ENCODE peak calls at places on chromosomes 1 and 21, in six cellular contexts. H, C, G, Q, R and F are unnamed samples.

GRCh38 chr1:193919827-193920226 is 733.4 kb upstream of the B3GALT2 start:
- DNase-seq in H (no peak), C (no peak), G (no peak), Q (no peak), R (no peak), F (no peak)

GRCh38 chr1:89519779-89520358 is 4.8 kb upstream of the LRRC8B start:
- DNase-seq in H (peak; percentile 52), C (no peak), G (no peak), Q (peak; percentile 25), R (no peak), F (peak; percentile 15)

GRCh38 chr1:46558966-46559365 is 7.5 kb upstream of the KNCN start:
- DNase-seq in H (no peak), C (no peak), G (no peak), Q (no peak), R (no peak), F (no peak)

GRCh38 chr1:207003216-207003615 is 29.3 kb downstream of the C1orf116 start:
- DNase-seq in H (no peak), C (no peak), G (no peak), Q (no peak), R (no peak), F (no peak)

GRCh38 chr1:202807367-202807925 is 775 bp downstream of the KDM5B start:
- DNase-seq in H (no peak), C (peak; percentile 31), G (peak; percentile 16), Q (no peak), R (peak; percentile 26), F (peak; percentile 15)

GRCh38 chr1:215160351-215160750 is 77.8 kb downstream of the KCNK2 start:
- DNase-seq in H (no peak), C (no peak), G (no peak), Q (peak; percentile 44), R (no peak), F (no peak)

GRCh38 chr1:202376247-202376646 is 27.7 kb downstream of the PPP1R12B start:
- DNase-seq in H (no peak), C (no peak), G (no peak), Q (no peak), R (no peak), F (no peak)

GRCh38 chr1:7440154-7440553 is 330.9 kb upstream of the VAMP3 start:
- DNase-seq in H (no peak), C (no peak), G (no peak), Q (no peak), R (no peak), F (no peak)

GRCh38 chr1:104868794-104869193 is 1119.1 kb downstream of the AMY1C start:
- DNase-seq in H (no peak), C (no peak), G (no peak), Q (no peak), R (no peak), F (no peak)

GRCh38 chr1:205270764-205271163 is 43.0 kb downstream of the TMCC2 start:
- DNase-seq in H (no peak), C (no peak), G (no peak), Q (no peak), R (no peak), F (no peak)

GRCh38 chr1:167420510-167420909 is 97.8 kb downstream of the CD247 start:
- DNase-seq in H (no peak), C (no peak), G (no peak), Q (no peak), R (no peak), F (no peak)

GRCh38 chr1:157274698-157275534 is 136.7 kb upstream of the ETV3 start:
- DNase-seq in H (no peak), C (no peak), G (no peak), Q (peak; percentile 21), R (no peak), F (no peak)

GRCh38 chr21:42815217-42815616 is 64.1 kb downstream of the WDR4 start:
- DNase-seq in H (no peak), C (no peak), G (no peak), Q (no peak), R (no peak), F (no peak)

GRCh38 chr1:212542761-212543187 is 65.8 kb upstream of the ATF3 start:
- DNase-seq in H (peak; percentile 64), C (no peak), G (no peak), Q (no peak), R (no peak), F (no peak)

GRCh38 chr1:26337206-26337535 is 16.8 kb downstream of the CRYBG2 start:
- DNase-seq in H (no peak), C (no peak), G (no peak), Q (no peak), R (no peak), F (no peak)

GRCh38 chr1:24555591-24556413 is at the start of gene NCMAP:
- DNase-seq in H (no peak), C (peak; percentile 20), G (no peak), Q (no peak), R (peak; percentile 42), F (peak; percentile 19)

GRCh38 chr1:205028954-205029353 is 14.1 kb upstream of the CNTN2 start:
- DNase-seq in H (no peak), C (no peak), G (no peak), Q (no peak), R (no peak), F (no peak)

GRCh38 chr1:244461254-244462071 is at the start of gene CATSPERE:
- DNase-seq in H (peak; percentile 52), C (peak; percentile 61), G (peak; percentile 95), Q (peak; percentile 60), R (peak; percentile 78), F (peak; percentile 84)

GRCh38 chr1:36457691-36458090 is 6.5 kb downstream of the MRPS15 start:
- DNase-seq in H (no peak), C (no peak), G (no peak), Q (no peak), R (no peak), F (no peak)

GRCh38 chr1:62528015-62528414 is 69.3 kb upstream of the ANGPTL3 start:
- DNase-seq in H (no peak), C (no peak), G (peak; percentile 51), Q (no peak), R (no peak), F (no peak)

GRCh38 chr1:205934788-205935187 is 8.5 kb downstream of the SLC26A9 start:
- DNase-seq in H (no peak), C (no peak), G (no peak), Q (no peak), R (no peak), F (no peak)

GRCh38 chr1:175150596-175151319 is 41.8 kb downstream of the KIAA0040 start:
- DNase-seq in H (no peak), C (no peak), G (no peak), Q (peak; percentile 60), R (no peak), F (no peak)

GRCh38 chr1:63601463-63601862 is 8.3 kb downstream of the PGM1 start:
- DNase-seq in H (no peak), C (no peak), G (no peak), Q (no peak), R (no peak), F (no peak)

GRCh38 chr1:53688703-53689102 is 50.3 kb downstream of the GLIS1 start:
- DNase-seq in H (no peak), C (no peak), G (no peak), Q (no peak), R (no peak), F (no peak)

GRCh38 chr1:204192589-204193352 is 3.5 kb downstream of the KISS1 start:
- DNase-seq in H (no peak), C (no peak), G (no peak), Q (no peak), R (no peak), F (no peak)

GRCh38 chr1:34292472-34292871 is 115.8 kb downstream of the C1orf94 start:
- DNase-seq in H (no peak), C (no peak), G (no peak), Q (no peak), R (no peak), F (no peak)